ENCODE peak calls at places on chromosomes 16 and 17, in eight cellular contexts. J is esophagus squamous epithelium, I is HCT116, U is fibroblast of lung, H is lung, G is MM.1S, R is upper lobe of left lung, Y is ovary. B is an unnamed sample.

GRCh38 chr17:31200287-31200686 is 96.8 kb downstream of the OMG start:
- DNase-seq in J (no peak), I (no peak), U (no peak), H (no peak), G (no peak), R (no peak), Y (no peak), B (no peak)

GRCh38 chr17:17579691-17580090 is 11.8 kb downstream of the PEMT start:
- DNase-seq in J (no peak), I (no peak), U (no peak), H (no peak), G (no peak), R (no peak), Y (no peak), B (no peak)

GRCh38 chr16:12260119-12260646 is 283.6 kb downstream of the SNX29 start:
- DNase-seq in J (no peak), I (no peak), U (no peak), H (no peak), G (no peak), R (no peak), Y (peak; percentile 59), B (no peak)

GRCh38 chr17:77441130-77441920 is 300.6 kb downstream of the SEC14L1 start:
- DNase-seq in J (no peak), I (no peak), U (no peak), H (no peak), G (peak; percentile 95), R (no peak), Y (no peak), B (no peak)

GRCh38 chr16:11386791-11387546 is 41.7 kb downstream of the RMI2 start:
- DNase-seq in J (no peak), I (no peak), U (no peak), H (no peak), G (no peak), R (no peak), Y (no peak), B (peak; percentile 81)

GRCh38 chr17:79633937-79634813 is 23.3 kb upstream of the RBFOX3 start:
- DNase-seq in J (no peak), I (no peak), U (no peak), H (no peak), G (no peak), R (peak; percentile 7), Y (no peak), B (no peak)

GRCh38 chr17:79720705-79721295 is 9.9 kb upstream of the ENPP7 start:
- DNase-seq in J (no peak), I (no peak), U (no peak), H (no peak), G (no peak), R (no peak), Y (no peak), B (no peak)

GRCh38 chr17:28925912-28926365 is 23.1 kb upstream of the DHRS13 start:
- DNase-seq in J (no peak), I (no peak), U (peak; percentile 93), H (no peak), G (peak; percentile 70), R (peak; percentile 39), Y (no peak), B (peak; percentile 90)

GRCh38 chr16:15764112-15764511 is 92.7 kb downstream of the MYH11 start:
- DNase-seq in J (no peak), I (no peak), U (no peak), H (no peak), G (no peak), R (no peak), Y (no peak), B (no peak)

GRCh38 chr17:44152875-44153274 is 11.1 kb downstream of the HROB start:
- DNase-seq in J (no peak), I (no peak), U (no peak), H (no peak), G (no peak), R (no peak), Y (no peak), B (no peak)

GRCh38 chr17:50203589-50204345 is 2.3 kb upstream of the COL1A1 start:
- DNase-seq in J (no peak), I (no peak), U (peak; percentile 99), H (no peak), G (no peak), R (no peak), Y (peak; percentile 60), B (peak; percentile 99)

GRCh38 chr17:7081341-7082062 is 1.5 kb upstream of the CLEC10A start:
- DNase-seq in J (no peak), I (no peak), U (no peak), H (no peak), G (peak; percentile 21), R (peak; percentile 22), Y (no peak), B (no peak)

GRCh38 chr17:7767425-7768021 is 50.0 kb downstream of the DNAH2 start:
- DNase-seq in J (no peak), I (no peak), U (peak; percentile 59), H (peak; percentile 41), G (no peak), R (no peak), Y (no peak), B (no peak)

GRCh38 chr16:89316701-89317100 is 99.2 kb downstream of the ZNF778 start:
- DNase-seq in J (no peak), I (no peak), U (no peak), H (no peak), G (no peak), R (no peak), Y (no peak), B (no peak)

DNA sequence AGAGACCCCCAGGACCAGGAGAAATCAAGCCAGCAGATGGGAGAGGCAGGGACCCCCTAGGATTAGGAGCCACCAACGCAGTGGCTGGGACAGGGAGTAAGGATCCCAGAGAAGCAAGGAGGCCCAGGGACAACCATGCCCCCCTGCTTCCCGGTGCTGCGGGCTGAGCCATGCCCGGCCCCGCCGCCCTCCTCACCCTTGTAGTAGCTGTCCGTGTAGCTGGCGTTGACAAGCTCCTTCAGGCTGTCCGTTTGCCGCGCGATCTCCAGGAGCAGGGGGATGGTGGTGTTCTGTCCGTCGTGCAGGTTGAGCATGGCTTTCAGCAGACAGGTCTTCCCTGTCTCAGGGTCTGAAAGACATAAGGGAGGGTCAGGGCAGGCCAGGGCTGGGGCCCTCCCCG is 18.4 kb downstream of the TRPV1 start:
- DNase-seq in J (no peak), I (no peak), U (no peak), H (no peak), G (no peak), R (no peak), Y (no peak), B (no peak)
- H3K27ac ChIP-seq in J (no peak overlapping the region), I (no peak overlapping the region), U (no peak overlapping the region), H (no peak overlapping the region), G (no peak overlapping the region), R (no peak overlapping the region), Y (no peak overlapping the region), B (no peak overlapping the region)

GRCh38 chr17:64067642-64068041 is 47.2 kb upstream of the ICAM2 start:
- DNase-seq in J (no peak), I (no peak), U (peak; percentile 13), H (no peak), G (no peak), R (no peak), Y (no peak), B (no peak)
- H3K4me1 ChIP-seq in J (peaks cover 5% of the 10 kb centered on the region), I (no peaks in the 10 kb centered on the region), U (no peaks in the 10 kb centered on the region), H (peaks cover 2% of the 10 kb centered on the region), G (peaks cover 61% of the 10 kb centered on the region), R (peaks cover 7% of the 10 kb centered on the region), Y (no peaks in the 10 kb centered on the region), B (no peaks in the 10 kb centered on the region)

DNA sequence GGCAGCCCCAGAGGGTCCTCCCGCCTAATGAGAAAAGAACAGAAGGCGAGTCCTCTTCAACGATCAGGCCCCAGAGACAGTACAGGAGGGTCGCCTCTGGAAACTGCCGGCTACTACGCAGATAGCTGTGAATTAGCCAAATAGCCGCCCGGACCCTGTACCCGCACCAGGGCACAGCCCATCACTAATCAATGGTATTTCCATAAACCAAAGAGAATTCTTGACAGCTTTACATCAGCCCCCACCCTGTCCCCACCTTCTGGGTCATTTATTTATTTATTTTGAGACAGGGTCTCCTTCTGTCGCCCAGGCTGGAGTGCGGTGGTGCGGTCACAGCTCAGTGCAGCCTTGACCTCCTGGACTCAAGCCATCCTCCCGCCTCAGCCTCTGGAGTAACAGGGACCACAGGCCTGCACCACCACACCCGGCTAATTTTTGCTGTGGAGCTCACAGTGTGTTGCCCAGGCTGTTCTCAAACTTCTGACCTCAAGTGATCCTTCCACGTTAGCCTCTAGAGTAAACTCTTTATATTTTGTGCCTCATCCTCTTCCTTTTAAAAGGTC is 805 bp upstream of the CLCN7 start:
- DNase-seq in J (no peak), I (no peak), U (no peak), H (no peak), G (no peak), R (no peak), Y (peak; percentile 54), B (no peak)
- H3K27ac ChIP-seq in J (peak overlapping the region; percentile 83), I (peak overlapping the region; percentile 95), U (peak overlapping the region; percentile 78), H (peak overlapping the region; percentile 89), G (peak overlapping the region; percentile 16), R (peak overlapping the region; percentile 93), Y (peak overlapping the region; percentile 79), B (peak overlapping the region; percentile 50)

GRCh38 chr17:4542003-4542725 is 13.0 kb downstream of the MYBBP1A start:
- DNase-seq in J (no peak), I (no peak), U (no peak), H (no peak), G (no peak), R (no peak), Y (no peak), B (no peak)
- H3K4me1 ChIP-seq in J (peaks cover 5% of the 10 kb centered on the region), I (no peaks in the 10 kb centered on the region), U (no peaks in the 10 kb centered on the region), H (peaks cover 9% of the 10 kb centered on the region), G (no peaks in the 10 kb centered on the region), R (peaks cover 47% of the 10 kb centered on the region), Y (peaks cover 4% of the 10 kb centered on the region), B (no peaks in the 10 kb centered on the region)

B was measured in GM23248.